ENCODE peak calls at places on chromosomes 12 and 14, in four cellular contexts. I is HepG2, N is SK-N-SH, E is A549. W is an unnamed sample.

GRCh38 chr12:85182699-85183098 is 97.3 kb upstream of the ALX1 start:
- DNase-seq in I (no peak), N (no peak), E (no peak), W (no peak)

GRCh38 chr12:3107071-3107583 is 29.9 kb downstream of the TSPAN9 start:
- DNase-seq in I (no peak), N (peak), E (no peak), W (no peak)

GRCh38 chr12:57771271-57771872 is 533 bp downstream of the METTL1 start:
- DNase-seq in I (peak), N (peak), E (peak), W (peak)

GRCh38 chr12:111056618-111057521 is 136.5 kb upstream of the MYL2 start:
- DNase-seq in I (no peak), N (peak), E (no peak), W (peak)

GRCh38 chr14:96285667-96286066 is 29.7 kb downstream of the BDKRB1 start:
- DNase-seq in I (no peak), N (peak), E (no peak), W (no peak)

GRCh38 chr12:80317899-80318298 is 126.1 kb upstream of the PTPRQ start:
- DNase-seq in I (no peak), N (no peak), E (no peak), W (no peak)

GRCh38 chr12:130290114-130290513 is 47.6 kb upstream of the PIWIL1 start:
- DNase-seq in I (no peak), N (no peak), E (no peak), W (no peak)

GRCh38 chr14:101032433-101032832 is 128.9 kb upstream of the RTL1 start:
- DNase-seq in I (no peak), N (no peak), E (no peak), W (no peak)

GRCh38 chr12:84741727-84742126 is 170.9 kb downstream of the SLC6A15 start:
- DNase-seq in I (no peak), N (no peak), E (no peak), W (no peak)

GRCh38 chr14:99262977-99263448 is 9.0 kb downstream of the BCL11B start:
- DNase-seq in I (no peak), N (no peak), E (no peak), W (no peak)

GRCh38 chr12:58268080-58268479 is 326.7 kb downstream of the ATP23 start:
- DNase-seq in I (no peak), N (no peak), E (no peak), W (no peak)

GRCh38 chr12:104132351-104132956 is 5.6 kb downstream of the NFYB start:
- DNase-seq in I (no peak), N (peak), E (no peak), W (no peak)

GRCh38 chr12:65886996-65887395 is 62.7 kb downstream of the HMGA2 start:
- DNase-seq in I (no peak), N (no peak), E (no peak), W (no peak)

GRCh38 chr12:66848967-66849366 is 170.1 kb upstream of the GRIP1 start:
- DNase-seq in I (no peak), N (no peak), E (no peak), W (no peak)

GRCh38 chr14:63735720-63736119 is 7.9 kb upstream of the SGPP1 start:
- DNase-seq in I (no peak), N (no peak), E (no peak), W (no peak)

GRCh38 chr14:45091696-45092095 is 7.8 kb downstream of the PRPF39 start:
- DNase-seq in I (no peak), N (no peak), E (no peak), W (no peak)

GRCh38 chr14:68479247-68479646 is 313.6 kb downstream of the ZFP36L1 start:
- DNase-seq in I (no peak), N (no peak), E (no peak), W (no peak)

GRCh38 chr14:74217672-74218448 is 21.4 kb upstream of the VSX2 start:
- DNase-seq in I (peak), N (peak), E (peak), W (peak)

GRCh38 chr12:25394025-25394424 is 143.3 kb upstream of the KRAS start:
- DNase-seq in I (no peak), N (no peak), E (no peak), W (no peak)

GRCh38 chr12:30067156-30067555 is 283.4 kb upstream of the TMTC1 start:
- DNase-seq in I (no peak), N (no peak), E (no peak), W (no peak)

GRCh38 chr12:38163442-38163801 is 153.2 kb upstream of the ALG10B start:
- DNase-seq in I (no peak), N (peak), E (no peak), W (no peak)

GRCh38 chr12:20525064-20525610 is 156.8 kb downstream of the PDE3A start:
- DNase-seq in I (no peak), N (no peak), E (no peak), W (no peak)

GRCh38 chr12:117294206-117294605 is 67.2 kb downstream of the NOS1 start:
- DNase-seq in I (no peak), N (no peak), E (no peak), W (peak)

GRCh38 chr14:30638926-30639325 is 16.8 kb downstream of the SCFD1 start:
- DNase-seq in I (no peak), N (no peak), E (no peak), W (no peak)
- TF ChIP-seq MAX in I (no peak), N (no peak), E (no peak), W (no peak)

GRCh38 chr12:46523446-46523845 is 150.9 kb upstream of the SLC38A2 start:
- DNase-seq in I (peak), N (no peak), E (peak), W (no peak)
- H3K4me3 ChIP-seq in I (peak), N (peak), E (peak), W (no peak)

GRCh38 chr12:6416596-6416995 is 28.2 kb upstream of the CD27 start:
- DNase-seq in I (no peak), N (no peak), E (no peak), W (peak)

GRCh38 chr12:6424008-6424347 is 20.8 kb upstream of the CD27 start:
- DNase-seq in I (no peak), N (no peak), E (no peak), W (no peak)

GRCh38 chr12:6423267-6424007 is 21.3 kb upstream of the CD27 start:
- DNase-seq in I (peak), N (peak), E (peak), W (peak)

GRCh38 chr12:6420364-6420763 is 24.4 kb upstream of the CD27 start:
- DNase-seq in I (no peak), N (no peak), E (no peak), W (no peak)

DNA sequence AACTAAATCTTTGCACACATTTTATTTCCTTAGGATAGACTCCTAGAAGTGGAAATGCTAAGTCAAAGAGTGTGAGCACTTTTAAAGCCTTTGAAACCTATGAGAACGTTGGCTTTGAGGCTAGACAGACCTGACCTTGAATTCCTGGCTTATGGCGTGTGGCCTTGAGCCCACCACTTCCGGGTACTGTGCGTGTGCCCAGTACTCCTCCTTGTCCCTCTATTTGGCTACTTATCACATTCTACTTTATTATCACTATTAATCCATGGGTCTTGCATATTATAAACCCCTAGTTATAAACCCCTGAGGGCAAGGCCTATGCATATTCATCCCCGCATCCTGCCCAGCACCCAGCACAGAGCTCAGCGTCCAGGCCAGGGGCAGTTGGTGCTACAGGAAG is 26.0 kb upstream of the CD27 start:
- DNase-seq in I (no peak), N (no peak), E (no peak), W (no peak)
- TF ChIP-seq CTCF in I (no peak), N (no peak), E (no peak), W (no peak)

DNA sequence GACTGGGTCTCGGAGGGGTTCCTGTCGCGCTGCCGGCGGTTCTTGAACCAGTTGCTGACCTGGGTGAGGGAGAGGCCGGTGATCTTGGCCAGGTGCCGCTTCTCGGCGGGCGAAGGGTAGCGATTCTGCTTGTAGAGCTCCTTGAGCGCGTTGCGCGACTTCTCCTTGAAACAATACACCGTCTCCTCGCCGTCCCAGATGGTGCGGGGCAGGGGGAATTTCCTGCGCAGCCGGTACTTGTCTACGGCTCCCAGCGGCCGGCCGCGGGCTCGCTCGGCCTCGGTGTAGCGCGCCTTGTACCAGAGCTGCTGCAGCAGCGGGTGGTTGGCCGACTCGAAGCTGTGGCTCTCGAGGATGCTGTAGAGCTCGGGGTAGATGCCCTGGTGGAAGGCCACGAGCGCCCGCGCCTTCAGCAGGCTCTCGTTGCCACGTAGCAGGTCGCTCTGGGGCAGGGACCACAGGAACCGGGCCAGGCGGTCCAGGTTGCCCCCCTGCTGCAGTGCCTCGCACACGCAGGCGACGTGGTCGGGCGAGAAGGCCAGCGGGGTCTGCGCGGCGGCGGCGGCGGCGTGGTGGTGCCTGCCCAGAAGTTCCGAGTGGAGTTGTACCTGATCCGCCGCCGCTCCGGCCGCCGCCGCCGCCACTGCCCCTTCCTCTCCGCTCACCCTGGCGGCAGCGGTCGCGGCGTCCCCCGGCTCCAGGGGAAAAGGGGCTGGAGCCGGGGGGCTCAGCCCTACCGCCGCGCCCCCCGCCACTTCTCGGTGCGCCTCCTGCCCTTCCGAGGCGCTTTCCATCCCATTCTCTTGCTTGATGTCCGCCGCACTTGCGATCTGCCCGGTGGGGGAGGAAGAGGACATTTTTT is 702 bp downstream of the SIX4 start:
- DNase-seq in I (no peak), N (peak), E (peak), W (peak)
- TF ChIP-seq MAX in I (peak), N (no peak), E (peak), W (no peak)